ENCODE peak calls at places on chromosomes 3 and 15, in eight cellular contexts. E is adrenal gland, V is uterus, L is HL-60, H is right atrium auricular region, W is A549, X is pancreas, Q is HFFc6. D is an unnamed sample.

GRCh38 chr15:100687532-100688215 is 85.3 kb downstream of the ASB7 start:
- DNase-seq in W (no peak), Q (peak; percentile 53), X (no peak), E (peak; percentile 6), L (no peak), H (peak; percentile 74), V (peak; percentile 81), D (peak; percentile 85)

GRCh38 chr3:62188547-62189375 is 184.6 kb downstream of the FEZF2 start:
- DNase-seq in Q (peak; percentile 57), H (peak; percentile 87), L (peak; percentile 53), X (peak; percentile 72), W (peak; percentile 58), V (peak; percentile 75), E (peak; percentile 88), D (peak; percentile 81)

GRCh38 chr3:58151637-58152036 is 59.1 kb downstream of the DNASE1L3 start:
- DNase-seq in H (no peak), Q (no peak), W (no peak), V (no peak), X (no peak), L (no peak), E (peak; percentile 61), D (no peak)

GRCh38 chr3:14403636-14404395 is 1.4 kb downstream of the SLC6A6 start:
- DNase-seq in H (no peak), L (peak; percentile 57), V (peak; percentile 76), W (no peak), E (peak; percentile 74), Q (no peak), X (no peak), D (no peak)

GRCh38 chr3:196991581-196992460 is 23.2 kb upstream of the PIGZ start:
- DNase-seq in Q (no peak), H (no peak), X (no peak), L (no peak), W (no peak), V (no peak), E (no peak), D (no peak)

GRCh38 chr3:129934234-129935123 is 40.0 kb upstream of the TRH start:
- DNase-seq in H (no peak), W (peak; percentile 25), E (peak; percentile 38), Q (no peak), X (peak; percentile 29), V (peak; percentile 22), L (no peak), D (peak; percentile 28)

GRCh38 chr3:139601191-139601961 is 61.8 kb upstream of the RBP1 start:
- DNase-seq in E (no peak), Q (no peak), H (no peak), X (no peak), W (no peak), L (no peak), V (no peak), D (no peak)

GRCh38 chr3:116339441-116340028 is 105.8 kb downstream of the LSAMP start:
- DNase-seq in W (no peak), Q (no peak), V (no peak), X (no peak), E (peak; percentile 45), H (peak; percentile 61), L (no peak), D (peak; percentile 84)

GRCh38 chr3:13235897-13236296 is 162.7 kb upstream of the IQSEC1 start:
- DNase-seq in H (no peak), L (no peak), X (no peak), Q (no peak), E (peak; percentile 47), V (no peak), W (no peak), D (no peak)

DNA sequence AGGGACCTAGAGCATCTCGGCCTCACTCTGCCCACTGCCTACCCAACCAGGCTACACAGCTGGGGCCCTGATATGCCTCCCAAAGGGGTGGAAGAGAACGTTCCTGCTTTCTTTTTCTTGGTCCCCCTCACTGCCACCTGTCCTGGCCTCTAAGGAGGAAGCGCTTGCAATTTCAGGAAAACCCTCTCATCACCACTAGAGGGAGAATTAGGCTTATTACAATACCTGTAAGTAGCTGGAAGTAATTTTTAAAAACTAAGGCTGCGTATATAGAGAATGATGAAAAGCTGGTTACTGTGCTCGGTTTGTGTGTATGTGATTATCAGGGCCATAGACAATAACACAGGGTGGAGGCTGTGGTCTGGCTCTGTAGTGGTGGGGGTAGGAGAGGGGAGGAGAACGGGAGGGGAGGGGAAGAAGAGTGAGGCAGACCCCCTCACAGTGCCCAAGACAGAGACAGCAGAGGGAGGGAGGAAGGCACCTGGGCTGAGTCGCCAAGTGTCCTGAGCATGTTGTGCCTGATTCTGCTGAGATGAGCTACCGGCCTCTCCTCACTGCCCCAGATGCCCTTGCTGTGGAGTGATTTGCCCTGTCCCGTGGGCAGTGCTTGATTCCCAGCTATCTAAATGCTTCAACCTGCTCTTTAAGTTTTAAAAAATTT is 3.3 kb downstream of the GABRG3 start:
- DNase-seq in V (no peak), X (no peak), L (no peak), Q (no peak), E (no peak), W (peak; percentile 35), H (no peak), D (peak; percentile 32)
- TF ChIP-seq CTCF in V (no peak), X (no peak), L (no peak), Q (peak; percentile 63), E (no peak), W (peak; percentile 52), H (peak; percentile 38), D (peak; percentile 63)

GRCh38 chr15:40873625-40874561 is at the start of gene RHOV:
- DNase-seq in W (peak; percentile 76), Q (no peak), V (no peak), L (peak; percentile 43), E (peak; percentile 51), X (peak; percentile 82), H (no peak), D (peak; percentile 35)
- TF ChIP-seq CTCF in W (peak; percentile 40), Q (peak; percentile 57), V (no peak), L (peak; percentile 9), E (no peak), X (peak; percentile 15), H (peak; percentile 35), D (peak; percentile 36)

GRCh38 chr15:50148362-50148963 is 29.4 kb upstream of the ATP8B4 start:
- DNase-seq in Q (peak; percentile 76), X (no peak), L (no peak), W (no peak), H (no peak), E (no peak), V (no peak), D (peak; percentile 69)
- TF ChIP-seq CTCF in Q (peak; percentile 81), X (no peak), L (no peak), W (peak; percentile 96), H (no peak), E (peak; percentile 64), V (no peak), D (peak; percentile 81)

DNA sequence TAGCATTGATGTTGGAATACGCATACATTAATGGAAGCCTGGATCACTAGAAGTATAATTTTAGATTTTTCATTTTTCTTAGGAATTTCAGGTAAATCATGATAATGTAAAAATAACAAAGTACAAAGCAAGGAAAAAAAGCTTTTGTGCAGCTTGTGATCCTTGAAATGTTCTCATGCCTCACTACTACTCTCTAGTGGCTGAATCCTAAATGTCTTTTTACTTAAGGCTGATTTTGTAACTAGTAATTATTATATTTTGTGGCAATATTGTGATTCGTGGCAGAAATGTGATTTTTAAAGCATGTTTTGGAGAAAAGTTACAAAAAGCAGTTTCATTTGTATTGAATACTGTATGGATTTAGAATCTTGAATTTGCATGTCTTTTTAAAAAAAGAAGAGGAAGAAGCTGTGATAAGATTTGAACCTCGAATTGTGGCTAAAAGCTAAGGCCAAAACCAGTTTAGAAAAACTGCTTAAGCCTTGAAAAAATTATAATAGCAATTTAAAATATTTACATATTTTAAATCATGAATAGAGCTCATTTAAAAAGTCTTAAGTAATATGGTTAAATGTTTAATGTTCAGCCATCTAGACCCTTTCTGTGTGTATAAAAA is 39.0 kb downstream of the U2SURP start:
- DNase-seq in E (no peak), W (no peak), L (no peak), V (no peak), Q (peak; percentile 38), H (no peak), X (no peak), D (peak; percentile 48)
- TF ChIP-seq CTCF in E (peak; percentile 25), W (peak; percentile 53), L (peak; percentile 17), V (no peak), Q (peak; percentile 75), H (peak; percentile 58), X (no peak), D (peak; percentile 56)

GRCh38 chr3:46447535-46447934 is 17.2 kb downstream of the LTF start:
- DNase-seq in L (no peak), H (no peak), W (no peak), V (no peak), Q (no peak), E (no peak), X (no peak), D (no peak)

GRCh38 chr3:46448721-46449120 is 16.0 kb downstream of the LTF start:
- DNase-seq in W (no peak), V (no peak), H (no peak), X (no peak), E (no peak), L (no peak), Q (no peak), D (no peak)

GRCh38 chr3:46440531-46441294 is 24.0 kb downstream of the LTF start:
- DNase-seq in E (no peak), L (peak; percentile 40), X (no peak), Q (no peak), V (no peak), H (no peak), W (no peak), D (no peak)

GRCh38 chr3:46438831-46439230 is 25.9 kb downstream of the LTF start:
- DNase-seq in H (no peak), W (no peak), E (no peak), V (no peak), X (no peak), L (peak; percentile 18), Q (no peak), D (no peak)

DNA sequence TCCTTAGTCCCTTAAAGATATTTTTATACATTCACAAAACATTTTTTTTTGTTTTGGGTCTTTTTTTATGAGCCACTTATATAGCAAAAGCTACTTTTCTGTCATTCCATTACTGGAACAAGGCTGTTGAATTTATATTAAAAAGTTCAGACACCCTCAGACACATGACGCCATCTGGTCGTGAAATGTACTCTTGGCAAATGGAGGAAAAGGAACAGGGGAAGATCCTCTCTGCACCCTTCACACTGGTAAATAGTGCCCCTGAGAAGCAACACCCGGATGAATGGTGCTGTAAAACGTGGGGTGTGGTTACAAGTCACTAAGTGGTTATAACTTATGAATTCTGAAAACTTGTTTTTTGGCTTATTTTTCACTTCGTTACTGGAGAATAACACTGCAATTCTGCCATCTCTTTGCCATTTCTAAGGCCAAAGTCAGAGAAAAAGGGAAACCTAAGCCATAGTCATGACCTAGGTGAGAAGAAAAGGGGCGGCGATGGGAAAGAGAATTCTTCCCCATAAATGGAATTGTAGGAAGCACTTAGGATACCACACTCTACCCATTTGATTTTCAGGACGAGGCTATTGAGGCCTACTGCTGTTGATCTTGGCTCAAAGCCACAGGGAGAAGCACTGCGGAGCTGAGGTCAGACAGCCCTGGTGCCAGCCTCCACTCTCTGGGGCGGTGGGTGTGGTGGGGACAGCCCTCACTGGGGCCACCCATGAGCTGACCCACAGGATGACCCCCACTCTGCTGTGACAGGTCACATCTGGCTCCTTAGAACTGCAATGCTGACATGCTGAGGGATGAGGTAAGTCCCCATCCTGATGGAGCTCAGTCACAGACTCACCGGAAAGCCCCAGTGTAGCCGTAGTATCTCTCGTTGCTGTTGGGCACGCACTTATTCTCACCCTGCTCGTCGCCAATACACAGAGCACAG is 21.8 kb downstream of the LTF start:
- DNase-seq in W (peak; percentile 28), H (peak; percentile 70), V (peak; percentile 42), E (peak; percentile 74), X (no peak), L (peak; percentile 55), Q (peak; percentile 36), D (peak; percentile 44)
- TF ChIP-seq CTCF in W (peak; percentile 63), H (peak; percentile 63), V (peak; percentile 38), E (no peak), X (no peak), L (peak; percentile 43), Q (peak; percentile 78), D (peak; percentile 59)